ENCODE peak calls at places on chromosome 9, in four cellular contexts. I, Y, F and S are unnamed samples.
A peak's percentile ranks its signal among the peaks of the same experiment; 100 is the strongest.

GRCh38 chr9:128628471-128629048 is 28.1 kb downstream of the DYNC2I2 start:
- DNase-seq in I (peak; percentile 37), Y (no peak), F (peak; percentile 58), S (no peak)

GRCh38 chr9:86242012-86242411 is 17.4 kb downstream of the C9orf153 start:
- DNase-seq in I (peak; percentile 11), Y (no peak), F (no peak), S (no peak)

GRCh38 chr9:104313396-104314110 is 190.5 kb upstream of the OR13F1 start:
- DNase-seq in I (peak; percentile 57), Y (no peak), F (no peak), S (no peak)

GRCh38 chr9:41229408-41230401 is 40.6 kb upstream of the ZNG1F start:
- DNase-seq in I (peak; percentile 31), Y (peak; percentile 36), F (peak; percentile 54), S (no peak)

GRCh38 chr9:116499986-116500871 is 186.9 kb upstream of the TRIM32 start:
- DNase-seq in I (peak; percentile 85), Y (peak; percentile 71), F (peak; percentile 78), S (no peak)

GRCh38 chr9:120403543-120403856 is 176.5 kb downstream of the CDK5RAP2 start:
- DNase-seq in I (peak; percentile 73), Y (no peak), F (no peak), S (no peak)

GRCh38 chr9:18739127-18739526 is 265.2 kb downstream of the ADAMTSL1 start:
- DNase-seq in I (no peak), Y (no peak), F (no peak), S (no peak)

GRCh38 chr9:127918201-127919107 is 1.6 kb upstream of the ST6GALNAC4 start:
- DNase-seq in I (peak; percentile 65), Y (no peak), F (peak; percentile 79), S (no peak)

GRCh38 chr9:134559013-134559412 is 82.6 kb upstream of the COL5A1 start:
- DNase-seq in I (no peak), Y (no peak), F (peak; percentile 11), S (no peak)

GRCh38 chr9:98856982-98857381 is 49.5 kb downstream of the GALNT12 start:
- DNase-seq in I (no peak), Y (no peak), F (no peak), S (no peak)

GRCh38 chr9:75612754-75613153 is 277.7 kb upstream of the PCSK5 start:
- DNase-seq in I (no peak), Y (no peak), F (no peak), S (no peak)

GRCh38 chr9:104808030-104808614 is 44.2 kb downstream of the NIPSNAP3B start:
- DNase-seq in I (peak; percentile 35), Y (peak; percentile 55), F (peak; percentile 79), S (peak; percentile 33)

GRCh38 chr9:33752130-33752637 is 43.2 kb upstream of the PRSS3 start:
- DNase-seq in I (no peak), Y (no peak), F (no peak), S (no peak)
- H3K4me3 ChIP-seq in I (no peak overlapping the region), Y (no peak overlapping the region), F (no peak overlapping the region), S (no peak overlapping the region)

DNA sequence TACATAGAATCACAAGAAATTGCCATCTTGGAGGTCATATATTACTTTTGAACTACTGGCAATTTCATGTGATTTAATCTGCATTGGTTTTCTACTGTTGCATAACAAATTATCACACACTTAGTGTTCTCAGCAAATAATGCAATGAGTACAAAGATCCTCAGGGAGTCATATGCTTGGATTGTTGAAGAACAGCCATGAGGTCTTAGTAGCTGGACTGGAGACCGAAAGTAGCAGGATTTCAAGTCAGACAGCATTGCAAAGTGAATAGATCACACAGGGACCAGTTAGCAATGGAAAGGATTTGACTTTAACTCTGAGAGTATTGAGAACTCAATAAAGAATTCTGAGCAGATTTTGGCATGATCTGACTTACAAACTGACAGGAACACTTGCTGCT is 32.2 kb upstream of the FRMD3 start:
- DNase-seq in I (no peak), Y (no peak), F (no peak), S (no peak)
- H3K9ac ChIP-seq in I (no peak overlapping the region), Y (no peak overlapping the region), F (no peak overlapping the region), S (no peak overlapping the region)

GRCh38 chr9:124259273-124260078 is 1.7 kb downstream of the NEK6 start:
- DNase-seq in I (peak; percentile 64), Y (peak; percentile 91), F (no peak), S (no peak)
- H3K4me3 ChIP-seq in I (peak overlapping the region; percentile 9), Y (peak overlapping the region; percentile 78), F (peak overlapping the region; percentile 73), S (peak overlapping the region; percentile 93)

DNA sequence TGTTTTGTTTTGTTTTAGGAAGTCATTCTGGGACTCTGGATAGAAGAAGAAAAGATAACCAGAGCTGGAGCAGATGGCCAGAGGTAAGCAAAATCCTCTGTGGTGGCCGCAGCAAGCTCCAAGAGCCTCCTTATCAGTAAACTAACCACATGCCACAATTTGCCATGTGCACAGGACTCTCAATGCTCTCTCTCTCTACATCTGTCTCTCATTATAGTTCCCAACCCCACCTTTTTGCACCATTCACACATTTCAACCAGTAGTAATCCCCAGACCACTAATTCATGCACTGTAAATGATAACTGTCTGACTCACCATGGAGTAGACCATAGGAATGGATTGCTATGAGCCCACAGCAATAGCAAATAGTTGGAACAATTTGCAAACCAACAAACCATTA is 526.1 kb downstream of the TLR4 start:
- DNase-seq in I (peak; percentile 26), Y (no peak), F (no peak), S (no peak)
- H3K9ac ChIP-seq in I (no peak overlapping the region), Y (no peak overlapping the region), F (no peak overlapping the region), S (no peak overlapping the region)

GRCh38 chr9:88196456-88196855 is 58.2 kb upstream of the SPATA31C2 start:
- DNase-seq in I (no peak), Y (no peak), F (no peak), S (no peak)

GRCh38 chr9:88197016-88197415 is 58.7 kb upstream of the SPATA31C2 start:
- DNase-seq in I (no peak), Y (peak; percentile 75), F (no peak), S (no peak)

GRCh38 chr9:88202321-88202720 is 64.0 kb upstream of the SPATA31C2 start:
- DNase-seq in I (no peak), Y (no peak), F (no peak), S (no peak)

GRCh38 chr9:88197781-88198345 is 59.6 kb upstream of the SPATA31C2 start:
- DNase-seq in I (peak; percentile 42), Y (peak; percentile 87), F (no peak), S (no peak)

DNA sequence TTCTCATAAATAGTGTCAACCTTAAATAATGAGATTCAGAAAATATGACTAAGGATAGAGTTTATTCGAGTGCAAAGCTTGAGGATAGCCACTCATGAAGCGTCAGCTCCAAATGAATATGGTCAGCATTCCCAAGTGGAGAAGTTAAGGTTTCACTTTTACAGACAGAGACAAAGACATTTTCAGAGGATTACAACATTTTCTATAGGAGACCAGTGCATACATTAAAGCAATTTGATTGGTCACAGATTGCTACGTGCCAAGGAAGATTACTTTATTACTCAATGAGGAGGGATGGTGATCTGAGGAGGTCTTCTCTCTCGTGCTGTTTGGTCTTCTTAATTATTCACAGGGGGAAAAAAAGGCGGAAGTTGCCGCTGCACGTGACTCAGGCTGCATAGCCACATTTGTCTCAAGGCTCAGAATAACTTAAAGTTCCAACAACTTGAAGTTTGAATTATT is 60.1 kb upstream of the SPATA31C2 start:
- DNase-seq in I (no peak), Y (peak; percentile 72), F (no peak), S (no peak)
- H3K4me3 ChIP-seq in I (no peak overlapping the region), Y (peak overlapping the region; percentile 42), F (no peak overlapping the region), S (no peak overlapping the region)

GRCh38 chr9:14103115-14103514 is 210.8 kb downstream of the NFIB start:
- DNase-seq in I (no peak), Y (peak; percentile 23), F (no peak), S (no peak)
- H3K9ac ChIP-seq in I (no peak overlapping the region), Y (no peak overlapping the region), F (no peak overlapping the region), S (no peak overlapping the region)

DNA sequence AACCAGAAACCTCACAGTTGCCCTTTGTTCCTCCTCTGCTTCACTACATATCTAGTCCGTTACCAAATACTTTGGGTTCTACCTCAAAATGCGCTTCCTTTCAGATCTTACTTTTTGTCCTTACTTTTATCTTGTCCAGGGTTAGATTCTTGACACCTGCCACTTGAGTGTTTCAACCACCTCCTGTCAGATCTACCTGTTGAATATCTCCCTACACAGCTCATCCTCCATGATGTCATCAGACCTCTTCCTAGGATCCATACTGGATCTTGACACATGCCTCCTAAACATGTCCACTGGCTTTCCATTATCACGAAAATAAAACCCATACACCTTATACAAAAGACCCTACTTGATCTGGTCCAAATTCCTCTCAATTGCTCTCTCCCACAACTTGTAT is 125.2 kb upstream of the SLC24A2 start:
- DNase-seq in I (no peak), Y (no peak), F (no peak), S (no peak)
- H3K4me3 ChIP-seq in I (no peak overlapping the region), Y (no peak overlapping the region), F (no peak overlapping the region), S (no peak overlapping the region)